ENCODE peak calls at places on chromosome 5, in four cellular contexts. C is transverse colon; U is CD8-positive, alpha-beta memory T cell; B is RWPE1. I is an unnamed sample.

GRCh38 chr5:178399723-178400115 is 167.1 kb upstream of the PHYKPL start:
- DNase-seq in U (no peak), C (no peak), B (no peak), I (no peak)

GRCh38 chr5:142290574-142291299 is 34.1 kb downstream of the SPRY4 start:
- DNase-seq in B (no peak), C (no peak), U (peak), I (no peak)

GRCh38 chr5:91219141-91219802 is 163.8 kb downstream of the ARRDC3 start:
- DNase-seq in U (no peak), B (peak), C (peak), I (no peak)

GRCh38 chr5:115977096-115977495 is 14.8 kb downstream of the LVRN start:
- DNase-seq in B (no peak), U (no peak), C (no peak), I (no peak)

GRCh38 chr5:157265714-157266285 is at the start of gene CYFIP2:
- DNase-seq in B (peak), U (peak), C (peak), I (peak)

GRCh38 chr5:152901754-152902153 is 496.7 kb upstream of the NMUR2 start:
- DNase-seq in U (no peak), B (no peak), C (no peak), I (no peak)

GRCh38 chr5:50958852-50959457 is 292.5 kb downstream of the PARP8 start:
- DNase-seq in B (peak), U (no peak), C (no peak), I (no peak)

GRCh38 chr5:130773813-130774212 is 391.2 kb downstream of the HINT1 start:
- DNase-seq in U (no peak), C (no peak), B (peak), I (no peak)

GRCh38 chr5:90767710-90768109 is 209.1 kb downstream of the ADGRV1 start:
- DNase-seq in U (no peak), B (peak), C (no peak), I (no peak)

GRCh38 chr5:75885849-75886596 is 168.8 kb upstream of the POC5 start:
- DNase-seq in B (no peak), U (no peak), C (no peak), I (peak)

I was measured in caudate nucleus.